ENCODE peak calls at places on chromosomes 12 and 14, in ten cellular contexts. P, A, B, Y, Z, I, K, F, E and G are unnamed samples.

GRCh38 chr12:132540436-132540835 is 50.5 kb downstream of the FBRSL1 start:
- DNase-seq in P (no peak), I (no peak), K (no peak), B (no peak), F (no peak), Y (no peak), Z (no peak), E (no peak), A (no peak), G (no peak)

GRCh38 chr12:90695415-90695814 is 259.6 kb downstream of the CCER1 start:
- DNase-seq in Y (no peak), E (peak), K (no peak), I (no peak), A (no peak), B (no peak), Z (no peak), P (no peak), F (no peak), G (no peak)

GRCh38 chr14:66074546-66074945 is 411.6 kb upstream of the CCDC196 start:
- DNase-seq in Y (no peak), K (no peak), E (no peak), A (no peak), P (peak), Z (no peak), B (no peak), I (no peak), F (no peak), G (peak)

GRCh38 chr14:56300495-56300894 is 182.3 kb downstream of the PELI2 start:
- DNase-seq in F (no peak), P (no peak), E (no peak), A (no peak), Z (no peak), I (no peak), K (no peak), Y (no peak), B (no peak), G (no peak)

GRCh38 chr12:13135336-13136178 is 32.1 kb upstream of the GSG1 start:
- DNase-seq in K (no peak), F (no peak), P (no peak), Y (no peak), Z (no peak), B (peak), E (peak), A (no peak), I (no peak), G (no peak)

GRCh38 chr12:66405395-66405794 is 103.1 kb downstream of the HELB start:
- DNase-seq in F (no peak), I (no peak), B (no peak), E (peak), Y (no peak), P (no peak), A (no peak), K (no peak), Z (no peak), G (peak)

GRCh38 chr12:49671051-49671765 is 36.0 kb downstream of the FMNL3 start:
- DNase-seq in Y (peak), E (no peak), Z (no peak), P (no peak), F (peak), K (peak), I (no peak), B (no peak), A (peak), G (no peak)

GRCh38 chr12:19025582-19025981 is 104.0 kb upstream of the PLEKHA5 start:
- DNase-seq in I (no peak), B (no peak), K (no peak), P (no peak), Y (no peak), E (no peak), A (no peak), F (no peak), Z (no peak), G (no peak)

GRCh38 chr14:64983439-64984310 is 3.0 kb upstream of the FNTB start:
- DNase-seq in A (peak), Y (peak), B (peak), I (no peak), E (peak), Z (no peak), F (peak), P (peak), K (peak), G (peak)